ENCODE peak calls at places on chromosomes 13 and 19, in six cellular contexts. N is heart right ventricle, F is aorta, M is adrenal gland, Q is astrocyte of the spinal cord, U is fibroblast of the aortic adventitia. A is an unnamed sample.

GRCh38 chr19:57233207-57233606 is 2.4 kb downstream of the AURKC start:
- DNase-seq in Q (no peak), F (no peak), U (no peak), M (no peak), N (no peak), A (no peak)

GRCh38 chr19:8017808-8018207 is 12.4 kb upstream of the ELAVL1 start:
- DNase-seq in U (no peak), Q (no peak), F (no peak), N (no peak), M (no peak), A (no peak)

GRCh38 chr19:28862238-28862637 is 350.7 kb downstream of the UQCRFS1 start:
- DNase-seq in U (peak), M (no peak), Q (no peak), F (no peak), N (no peak), A (no peak)

GRCh38 chr19:51257471-51257870 is 6.6 kb downstream of the SIGLECL1 start:
- DNase-seq in U (no peak), M (no peak), N (no peak), Q (no peak), F (no peak), A (no peak)

GRCh38 chr13:19836472-19836871 is 27.0 kb downstream of the ZMYM5 start:
- DNase-seq in U (peak), Q (peak), M (no peak), N (no peak), F (no peak), A (no peak)

GRCh38 chr13:114061047-114061446 is 71.4 kb downstream of the RASA3 start:
- DNase-seq in Q (no peak), N (no peak), F (no peak), U (no peak), M (no peak), A (peak)

GRCh38 chr19:39470724-39471339 is 9.8 kb upstream of the TIMM50 start:
- DNase-seq in N (no peak), Q (no peak), F (no peak), M (no peak), U (no peak), A (no peak)

GRCh38 chr19:14449321-14449720 is 16.2 kb downstream of the PKN1 start:
- DNase-seq in Q (no peak), N (no peak), F (no peak), M (no peak), U (no peak), A (no peak)

GRCh38 chr19:49020342-49020741 is 3.5 kb upstream of the LHB start:
- DNase-seq in M (no peak), U (no peak), N (no peak), F (no peak), Q (no peak), A (no peak)

GRCh38 chr13:39527961-39528720 is 74.9 kb downstream of the LHFPL6 start:
- DNase-seq in M (peak), N (no peak), Q (peak), F (peak), U (peak), A (no peak)

GRCh38 chr13:102040812-102041211 is 361.0 kb downstream of the FGF14 start:
- DNase-seq in N (no peak), F (no peak), Q (no peak), U (no peak), M (no peak), A (no peak)

GRCh38 chr13:62556973-62557372 is 1141.3 kb upstream of the PCDH20 start:
- DNase-seq in U (no peak), F (no peak), N (no peak), Q (no peak), M (no peak), A (no peak)

GRCh38 chr19:19032420-19033175 is 719 bp downstream of the SUGP2 start:
- DNase-seq in F (peak), M (peak), Q (peak), N (peak), U (peak), A (no peak)

GRCh38 chr13:88622362-88622973 is 951.3 kb downstream of the SLITRK5 start:
- DNase-seq in N (no peak), U (no peak), F (no peak), M (no peak), Q (no peak), A (no peak)

GRCh38 chr13:49481788-49482187 is 14.0 kb upstream of the PHF11 start:
- DNase-seq in M (no peak), Q (no peak), F (no peak), U (no peak), N (no peak), A (no peak)

GRCh38 chr13:56670563-56670962 is 470.2 kb upstream of the PRR20A start:
- DNase-seq in U (no peak), Q (no peak), N (no peak), M (no peak), F (no peak), A (no peak)

GRCh38 chr19:3879656-3880055 is 829 bp upstream of the ATCAY start:
- DNase-seq in U (no peak), F (no peak), N (no peak), Q (no peak), M (no peak), A (no peak)

GRCh38 chr13:113836917-113837553 is 26.8 kb downstream of the GAS6 start:
- DNase-seq in Q (peak), M (peak), U (peak), F (no peak), N (peak), A (no peak)

GRCh38 chr19:8331263-8331840 is 10.1 kb downstream of the RPS28 start:
- DNase-seq in N (no peak), Q (no peak), F (no peak), U (no peak), M (no peak), A (no peak)

GRCh38 chr19:13808856-13809255 is 13.6 kb downstream of the ZSWIM4 start:
- DNase-seq in Q (no peak), N (no peak), M (no peak), F (no peak), U (no peak), A (no peak)

GRCh38 chr13:87669379-87669978 is 1.7 kb upstream of the SLITRK5 start:
- DNase-seq in F (no peak), U (peak), Q (peak), N (no peak), M (no peak), A (no peak)

GRCh38 chr13:34654682-34655081 is 287.4 kb upstream of the NBEA start:
- DNase-seq in U (no peak), N (no peak), Q (peak), M (no peak), F (no peak), A (no peak)

GRCh38 chr13:27006519-27007161 is 165.0 kb downstream of the USP12 start:
- DNase-seq in M (no peak), U (peak), N (no peak), F (no peak), Q (no peak), A (peak)

GRCh38 chr13:30796132-30796832 is 60.9 kb downstream of the ALOX5AP start:
- DNase-seq in Q (peak), N (no peak), M (no peak), U (peak), F (no peak), A (no peak)

GRCh38 chr19:5369962-5370367 is 29.4 kb upstream of the PTPRS start:
- DNase-seq in Q (peak), M (peak), F (no peak), U (no peak), N (peak), A (peak)

GRCh38 chr13:27810461-27810860 is 18.2 kb downstream of the GSX1 start:
- DNase-seq in F (no peak), M (no peak), U (no peak), Q (no peak), N (no peak), A (no peak)

GRCh38 chr19:38543286-38543806 is 74.4 kb downstream of the MAP4K1 start:
- DNase-seq in M (no peak), F (no peak), Q (no peak), N (no peak), U (no peak), A (no peak)

GRCh38 chr19:49534632-49535385 is 7.0 kb downstream of the RCN3 start:
- DNase-seq in Q (no peak), N (no peak), M (no peak), F (no peak), U (no peak), A (no peak)

GRCh38 chr13:54633461-54633860 is 1604.8 kb downstream of the OLFM4 start:
- DNase-seq in U (no peak), N (no peak), F (no peak), Q (no peak), M (no peak), A (no peak)

GRCh38 chr13:21328836-21329477 is 130.1 kb downstream of the ZDHHC20 start:
- DNase-seq in U (no peak), N (no peak), F (no peak), M (no peak), Q (no peak), A (no peak)

GRCh38 chr19:18894254-18895037 is 1.5 kb downstream of the CERS1 start:
- DNase-seq in F (no peak), Q (peak), M (no peak), N (no peak), U (peak), A (no peak)

DNA sequence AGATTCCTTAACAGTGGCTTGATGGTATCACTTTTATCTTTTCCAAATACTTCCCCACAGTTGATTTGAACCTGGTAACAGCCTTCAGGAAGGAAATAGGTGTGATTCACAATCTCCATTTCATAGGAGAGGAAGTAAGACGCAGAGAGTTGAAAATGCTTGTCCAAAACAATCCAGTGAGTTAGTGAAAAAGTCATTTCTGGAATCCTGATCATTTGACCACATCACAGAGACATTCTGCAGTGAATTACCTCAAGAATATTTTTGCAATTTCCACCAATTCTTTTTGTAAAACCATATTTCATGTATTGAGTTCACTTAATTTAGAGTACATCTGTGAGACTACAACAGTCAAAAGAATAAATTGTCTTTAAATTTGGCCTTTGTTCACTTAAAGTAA is 292.8 kb downstream of the DCLK1 start:
- DNase-seq in U (peak), N (no peak), F (no peak), M (no peak), Q (peak), A (no peak)
- H3K4me3 ChIP-seq in U (no peak), N (no peak), F (no peak), M (no peak), Q (no peak), A (no peak)

GRCh38 chr13:97879646-97880297 is 73.7 kb upstream of the IPO5 start:
- DNase-seq in U (peak), N (no peak), Q (peak), M (no peak), F (no peak), A (no peak)

GRCh38 chr13:97878421-97879375 is 74.8 kb upstream of the IPO5 start:
- DNase-seq in M (no peak), N (no peak), F (no peak), U (no peak), Q (peak), A (no peak)

GRCh38 chr13:97881556-97881955 is 71.9 kb upstream of the IPO5 start:
- DNase-seq in F (no peak), N (no peak), Q (no peak), M (no peak), U (no peak), A (no peak)

GRCh38 chr13:97883356-97883755 is 70.1 kb upstream of the IPO5 start:
- DNase-seq in F (no peak), U (peak), M (no peak), N (no peak), Q (peak), A (no peak)

DNA sequence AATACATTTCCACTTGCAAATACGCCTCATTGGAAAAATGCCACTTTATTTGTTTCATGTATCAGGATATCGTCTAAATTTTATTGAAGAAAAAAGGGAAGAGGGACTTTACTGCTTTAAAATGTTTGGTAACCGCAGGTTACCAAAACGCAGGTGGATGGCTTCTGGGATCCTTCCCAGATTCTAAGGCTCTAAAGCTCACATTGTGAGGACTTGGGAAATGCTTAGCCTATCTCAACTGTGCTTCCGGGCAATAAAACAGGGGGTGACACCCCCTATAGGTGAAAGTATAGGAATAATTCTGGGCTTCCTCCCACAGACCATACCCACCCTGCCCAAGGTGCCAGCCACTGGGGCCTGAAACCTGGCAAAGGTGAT is 73.2 kb upstream of the IPO5 start:
- DNase-seq in M (no peak), Q (no peak), U (no peak), F (no peak), N (no peak), A (no peak)
- H3K4me3 ChIP-seq in M (no peak), Q (no peak), U (no peak), F (no peak), N (no peak), A (no peak)

GRCh38 chr19:35117017-35117570 is 1.5 kb downstream of the FXYD3 start:
- DNase-seq in Q (no peak), U (no peak), F (no peak), M (no peak), N (no peak), A (no peak)
- H3K4me3 ChIP-seq in Q (no peak), U (no peak), F (no peak), M (no peak), N (no peak), A (peak)

DNA sequence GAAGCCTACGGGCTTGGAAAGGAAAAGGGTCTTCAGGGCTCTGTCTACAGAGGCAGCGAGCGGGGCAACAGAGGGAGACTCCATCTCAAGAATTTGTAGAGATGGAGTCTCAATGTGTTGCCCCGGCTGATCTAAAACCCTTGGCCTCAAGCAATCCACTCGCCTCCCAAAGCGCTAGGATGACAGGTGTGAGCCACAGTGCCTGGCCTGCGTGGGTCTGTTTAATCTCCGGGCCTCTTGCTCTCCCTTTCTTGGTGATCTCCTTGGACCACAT is 8.1 kb downstream of the RPS9 start:
- DNase-seq in F (peak), U (peak), Q (no peak), N (no peak), M (no peak), A (no peak)
- H3K4me3 ChIP-seq in F (no peak), U (no peak), Q (no peak), N (no peak), M (no peak), A (peak)

GRCh38 chr19:1861599-1862031 is 1.8 kb downstream of the KLF16 start:
- DNase-seq in N (no peak), U (no peak), Q (no peak), M (no peak), F (no peak), A (no peak)
- H3K4me3 ChIP-seq in N (peak), U (peak), Q (peak), M (no peak), F (no peak), A (peak)

GRCh38 chr19:10817291-10818038 is 18.5 kb downstream of the TMED1 start:
- DNase-seq in Q (peak), N (peak), F (peak), U (peak), M (no peak), A (peak)
- H3K4me3 ChIP-seq in Q (peak), N (peak), F (no peak), U (peak), M (no peak), A (peak)

GRCh38 chr19:17605117-17605516 is 49.7 kb downstream of the COLGALT1 start:
- DNase-seq in U (no peak), N (no peak), M (no peak), Q (no peak), F (no peak), A (no peak)
- H3K4me3 ChIP-seq in U (no peak), N (no peak), M (no peak), Q (no peak), F (no peak), A (no peak)

A was measured in left lung.